ENCODE peak calls at places on chromosomes 7 and 10, in four cellular contexts. O, E, W and Q are unnamed samples.

GRCh38 chr7:149280661-149281507 is 18.9 kb downstream of the ZNF783 start:
- DNase-seq in O (no peak), E (no peak), W (no peak), Q (no peak)

GRCh38 chr10:85642082-85642420 is 724.5 kb downstream of the GRID1 start:
- DNase-seq in O (no peak), E (no peak), W (no peak), Q (no peak)

GRCh38 chr10:94902570-94902969 is 35.9 kb upstream of the CYP2C9 start:
- DNase-seq in O (peak), E (no peak), W (no peak), Q (peak)

GRCh38 chr7:1339611-1340010 is 106.9 kb downstream of the UNCX start:
- DNase-seq in O (no peak), E (no peak), W (no peak), Q (no peak)

GRCh38 chr10:110011679-110012078 is 3.9 kb downstream of the ADD3 start:
- DNase-seq in O (no peak), E (no peak), W (no peak), Q (no peak)

GRCh38 chr10:119401671-119402395 is 140.7 kb downstream of the RGS10 start:
- DNase-seq in O (peak), E (no peak), W (peak), Q (peak)

GRCh38 chr10:68655620-68656126 is 65.4 kb upstream of the CCAR1 start:
- DNase-seq in O (no peak), E (no peak), W (no peak), Q (no peak)

GRCh38 chr10:118445535-118445934 is 103.4 kb upstream of the FAM204A start:
- DNase-seq in O (no peak), E (no peak), W (no peak), Q (no peak)

GRCh38 chr10:86361134-86362128 is 5.2 kb downstream of the GRID1 start:
- DNase-seq in O (no peak), E (no peak), W (no peak), Q (no peak)

GRCh38 chr7:76396039-76396732 is 13.3 kb downstream of the SSC4D start:
- DNase-seq in O (peak), E (no peak), W (no peak), Q (no peak)

GRCh38 chr7:50595538-50596102 is 30.4 kb upstream of the DDC start:
- DNase-seq in O (peak), E (no peak), W (peak), Q (peak)

GRCh38 chr7:3043544-3044395 is at the start of gene CARD11:
- DNase-seq in O (no peak), E (no peak), W (peak), Q (no peak)

GRCh38 chr7:135995751-135996150 is 18.6 kb upstream of the MTPN start:
- DNase-seq in O (no peak), E (no peak), W (no peak), Q (no peak)

GRCh38 chr10:91163709-91164474 is 56.6 kb upstream of the PCGF5 start:
- DNase-seq in O (peak), E (no peak), W (peak), Q (peak)

GRCh38 chr7:136925049-136925448 is 56.6 kb downstream of the CHRM2 start:
- DNase-seq in O (no peak), E (no peak), W (no peak), Q (no peak)

GRCh38 chr7:89666436-89666835 is 487.8 kb upstream of the STEAP1 start:
- DNase-seq in O (no peak), E (no peak), W (no peak), Q (no peak)

GRCh38 chr10:28797904-28798371 is 120.6 kb downstream of the BAMBI start:
- DNase-seq in O (peak), E (no peak), W (no peak), Q (no peak)

GRCh38 chr10:33229944-33230267 is 104.6 kb downstream of the NRP1 start:
- DNase-seq in O (no peak), E (no peak), W (no peak), Q (no peak)

GRCh38 chr7:68963547-68963946 is 634.7 kb upstream of the AUTS2 start:
- DNase-seq in O (peak), E (no peak), W (no peak), Q (no peak)

GRCh38 chr10:71697938-71698709 is 21.5 kb downstream of the C10orf105 start:
- DNase-seq in O (no peak), E (no peak), W (peak), Q (no peak)

GRCh38 chr7:143735962-143736361 is 21.5 kb downstream of the CTAGE6 start:
- DNase-seq in O (no peak), E (no peak), W (no peak), Q (no peak)

GRCh38 chr10:102831322-102832071 is 5.7 kb downstream of the CYP17A1 start:
- DNase-seq in O (no peak), E (no peak), W (no peak), Q (peak)

GRCh38 chr7:111083423-111083822 is 7.5 kb upstream of the LRRN3 start:
- DNase-seq in O (no peak), E (no peak), W (no peak), Q (no peak)

GRCh38 chr7:23247101-23247601 is 576 bp downstream of the GPNMB start:
- DNase-seq in O (no peak), E (no peak), W (no peak), Q (no peak)

GRCh38 chr10:58641095-58641531 is 128.4 kb downstream of the BICC1 start:
- DNase-seq in O (peak), E (no peak), W (no peak), Q (peak)

GRCh38 chr10:96334888-96335526 is 23.8 kb downstream of the OPALIN start:
- DNase-seq in O (peak), E (no peak), W (peak), Q (peak)

GRCh38 chr10:109619914-109620313 is 303.4 kb downstream of the XPNPEP1 start:
- DNase-seq in O (no peak), E (no peak), W (no peak), Q (no peak)

GRCh38 chr7:157010588-157011332 is at the start of gene MNX1:
- DNase-seq in O (peak), E (no peak), W (peak), Q (peak)

GRCh38 chr10:34476607-34477006 is 338.5 kb downstream of the PARD3 start:
- DNase-seq in O (no peak), E (no peak), W (no peak), Q (no peak)

GRCh38 chr7:107938448-107939250 is 47.7 kb downstream of the DLD start:
- DNase-seq in O (no peak), E (no peak), W (no peak), Q (no peak)

GRCh38 chr10:93221521-93221920 is 147.8 kb downstream of the CYP26A1 start:
- DNase-seq in O (no peak), E (no peak), W (no peak), Q (no peak)

GRCh38 chr10:70258216-70258615 is 25.0 kb upstream of the PPA1 start:
- DNase-seq in O (no peak), E (no peak), W (no peak), Q (no peak)

GRCh38 chr7:36264123-36264916 is 111.3 kb downstream of the EEPD1 start:
- DNase-seq in O (no peak), E (no peak), W (no peak), Q (no peak)

GRCh38 chr10:19819419-19820033 is 3.3 kb downstream of the PLXDC2 start:
- DNase-seq in O (peak), E (no peak), W (peak), Q (peak)

GRCh38 chr10:118504044-118504944 is 91.2 kb downstream of the PRLHR start:
- DNase-seq in O (peak), E (no peak), W (peak), Q (no peak)

GRCh38 chr7:32583791-32584190 is 88.5 kb downstream of the AVL9 start:
- DNase-seq in O (no peak), E (no peak), W (no peak), Q (no peak)

GRCh38 chr10:29734640-29734979 is 99.8 kb upstream of the SVIL start:
- DNase-seq in O (no peak), E (no peak), W (no peak), Q (no peak)

GRCh38 chr7:127349881-127350280 is 42.6 kb downstream of the ZNF800 start:
- DNase-seq in O (no peak), E (no peak), W (no peak), Q (no peak)

GRCh38 chr10:49138361-49138891 is 4.6 kb upstream of the FAM170B start:
- DNase-seq in O (no peak), E (no peak), W (no peak), Q (no peak)

GRCh38 chr7:130912910-130913720 is 179.1 kb upstream of the KLF14 start:
- DNase-seq in O (peak), E (no peak), W (no peak), Q (peak)

GRCh38 chr7:41416208-41416595 is 286.7 kb downstream of the INHBA start:
- DNase-seq in O (no peak), E (no peak), W (no peak), Q (no peak)

GRCh38 chr7:41415473-41416207 is 287.2 kb downstream of the INHBA start:
- DNase-seq in O (no peak), E (no peak), W (no peak), Q (no peak)

GRCh38 chr7:41420421-41420820 is 282.5 kb downstream of the INHBA start:
- DNase-seq in O (no peak), E (no peak), W (no peak), Q (no peak)

GRCh38 chr7:41421056-41421455 is 281.8 kb downstream of the INHBA start:
- DNase-seq in O (no peak), E (no peak), W (no peak), Q (no peak)

GRCh38 chr7:41418337-41418736 is 284.6 kb downstream of the INHBA start:
- DNase-seq in O (no peak), E (no peak), W (no peak), Q (no peak)
- TF ChIP-seq PHF8 in O (no peak), E (no peak), W (no peak), Q (no peak)

GRCh38 chr10:80171248-80171660 is 34.1 kb downstream of the ANXA11 start:
- DNase-seq in O (no peak), E (no peak), W (no peak), Q (no peak)
- TF ChIP-seq PHF8 in O (no peak), E (no peak), W (no peak), Q (no peak)

DNA sequence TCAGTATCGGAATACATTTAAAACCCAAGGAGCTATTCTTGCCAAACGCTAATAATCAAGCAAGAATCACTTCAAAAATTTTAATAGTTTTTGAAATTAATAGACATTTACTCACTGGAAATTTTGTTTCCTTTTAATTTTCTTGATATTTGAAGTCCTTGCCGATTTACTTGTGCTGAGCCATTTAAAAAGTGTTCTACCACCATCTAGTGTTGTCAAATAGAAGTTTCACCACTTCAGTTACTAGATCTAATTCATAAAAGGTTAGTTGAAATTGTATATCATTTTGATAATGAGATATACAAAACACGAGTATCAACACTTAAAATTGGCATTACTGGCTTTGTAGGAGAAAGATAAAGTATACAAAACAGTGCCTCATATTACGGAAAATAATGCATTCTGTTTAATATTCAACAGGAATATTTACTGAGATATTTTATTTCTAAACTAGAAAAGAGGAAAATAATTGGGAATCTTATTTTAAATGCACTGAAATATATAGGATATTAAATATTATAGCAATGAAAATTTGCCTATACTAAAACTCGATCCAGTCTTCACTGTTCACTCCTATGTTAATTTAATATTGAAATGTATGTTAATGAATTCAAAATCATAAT is 664.8 kb upstream of the SEMA3D start:
- DNase-seq in O (peak), E (no peak), W (no peak), Q (peak)
- TF ChIP-seq PHF8 in O (no peak), E (no peak), W (no peak), Q (no peak)

GRCh38 chr10:53909791-53910190 is 891.2 kb downstream of the PCDH15 start:
- DNase-seq in O (no peak), E (no peak), W (no peak), Q (peak)

GRCh38 chr10:53899463-53899862 is 901.6 kb downstream of the PCDH15 start:
- DNase-seq in O (no peak), E (no peak), W (no peak), Q (no peak)

GRCh38 chr10:53903756-53904155 is 897.3 kb downstream of the PCDH15 start:
- DNase-seq in O (no peak), E (no peak), W (no peak), Q (no peak)

DNA sequence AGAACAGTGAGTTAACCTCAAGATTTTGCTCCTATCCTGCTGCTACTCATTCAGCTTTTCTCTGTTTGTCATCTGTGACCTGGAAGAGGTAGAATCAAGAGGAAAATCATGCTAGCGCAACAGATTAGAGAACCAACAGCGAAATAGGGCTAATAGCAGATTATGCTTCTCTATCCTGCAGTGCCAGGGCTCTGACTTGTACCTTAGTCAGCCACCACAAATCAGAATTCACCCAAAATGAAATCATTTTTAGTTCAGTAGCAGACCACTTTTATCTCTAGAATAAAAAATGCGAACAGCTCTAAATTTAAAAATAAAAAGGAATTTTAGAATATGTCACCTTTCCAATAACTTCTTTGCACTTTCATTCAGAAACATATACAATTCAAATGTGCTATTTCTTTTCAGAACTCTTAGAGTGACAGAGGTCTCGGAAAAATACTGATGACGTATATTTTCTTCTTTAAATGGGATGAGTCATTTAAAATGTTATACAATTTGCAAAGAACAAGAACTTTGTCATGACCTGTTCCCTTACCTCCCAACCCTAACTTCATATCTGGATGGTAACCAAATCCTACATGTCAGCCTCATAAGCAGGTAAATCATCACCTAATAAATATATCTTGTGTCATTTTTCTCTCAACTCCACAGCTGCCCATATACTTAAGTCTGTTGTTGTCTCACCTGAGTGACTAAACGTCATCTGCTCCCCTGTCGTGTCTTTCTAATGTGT is 896.4 kb downstream of the PCDH15 start:
- DNase-seq in O (no peak), E (no peak), W (no peak), Q (no peak)
- TF ChIP-seq PHF8 in O (no peak), E (no peak), W (no peak), Q (no peak)

GRCh38 chr7:37784015-37784414 is 64.4 kb upstream of the NME8 start:
- DNase-seq in O (no peak), E (no peak), W (no peak), Q (no peak)
- TF ChIP-seq PHF8 in O (no peak), E (no peak), W (no peak), Q (no peak)

DNA sequence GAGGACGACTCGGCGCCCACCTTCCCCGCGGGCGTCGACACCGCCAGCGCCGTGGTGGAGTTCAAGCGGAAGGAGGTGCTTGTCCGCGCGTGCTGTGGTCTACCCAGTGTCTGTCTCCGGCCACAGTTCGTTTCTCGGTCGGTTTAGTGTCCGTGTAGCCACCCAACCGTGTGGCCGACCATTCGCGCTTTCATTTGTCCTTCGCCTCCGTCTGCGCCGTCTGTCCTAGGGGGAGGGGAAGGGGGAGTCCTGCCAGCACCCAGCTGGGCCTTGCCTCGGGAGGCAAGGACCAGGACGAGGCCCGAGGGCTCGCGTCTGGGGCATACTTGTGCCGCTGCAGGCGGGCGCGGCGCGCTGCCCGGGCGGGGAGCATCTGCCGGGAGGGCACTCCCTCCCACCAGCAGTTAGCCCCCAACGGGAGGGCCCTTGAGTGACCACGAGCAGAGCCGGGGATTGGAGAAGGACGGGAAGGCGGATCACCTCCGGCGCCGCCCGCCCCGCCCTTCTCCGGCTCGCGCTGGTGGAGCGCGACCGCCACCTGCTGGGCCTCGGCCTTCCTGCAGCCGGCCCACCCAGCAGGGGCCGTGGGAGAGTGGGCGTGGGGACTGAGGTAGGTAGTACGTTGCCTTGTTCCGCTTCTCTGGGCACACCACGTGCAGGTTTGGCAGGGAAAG is 28.4 kb downstream of the RET start:
- DNase-seq in O (peak), E (peak), W (peak), Q (peak)
- TF ChIP-seq PHF8 in O (no peak), E (peak), W (no peak), Q (no peak)

GRCh38 chr7:42175834-42176745 is 60.9 kb downstream of the GLI3 start:
- DNase-seq in O (no peak), E (no peak), W (no peak), Q (no peak)

GRCh38 chr7:42168512-42168911 is 68.5 kb downstream of the GLI3 start:
- DNase-seq in O (no peak), E (no peak), W (no peak), Q (no peak)

GRCh38 chr7:42170724-42171123 is 66.3 kb downstream of the GLI3 start:
- DNase-seq in O (no peak), E (no peak), W (no peak), Q (no peak)

DNA sequence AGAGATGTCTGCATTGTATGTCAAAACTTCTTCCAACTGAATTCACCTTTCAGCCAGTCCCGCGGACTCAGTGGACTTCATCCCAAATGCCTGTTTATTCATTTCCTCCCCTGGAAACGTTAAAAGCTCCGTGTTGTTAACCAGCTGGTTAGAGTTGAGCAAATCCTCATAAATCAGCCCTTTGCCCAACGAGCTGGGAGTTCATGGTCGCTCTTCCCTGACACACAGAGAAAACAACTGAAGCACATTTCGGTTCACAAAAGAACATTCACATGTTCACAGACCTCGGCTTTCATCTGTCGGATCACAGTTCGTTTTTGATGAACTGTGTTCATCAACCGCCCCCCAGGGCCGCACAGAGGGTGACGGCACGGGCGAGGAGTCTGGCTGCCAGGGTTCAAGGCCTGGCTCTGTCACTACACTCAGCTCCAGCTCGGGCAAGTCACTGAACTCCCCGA is 62.6 kb downstream of the GLI3 start:
- DNase-seq in O (no peak), E (no peak), W (no peak), Q (no peak)
- TF ChIP-seq PHF8 in O (no peak), E (no peak), W (no peak), Q (no peak)

DNA sequence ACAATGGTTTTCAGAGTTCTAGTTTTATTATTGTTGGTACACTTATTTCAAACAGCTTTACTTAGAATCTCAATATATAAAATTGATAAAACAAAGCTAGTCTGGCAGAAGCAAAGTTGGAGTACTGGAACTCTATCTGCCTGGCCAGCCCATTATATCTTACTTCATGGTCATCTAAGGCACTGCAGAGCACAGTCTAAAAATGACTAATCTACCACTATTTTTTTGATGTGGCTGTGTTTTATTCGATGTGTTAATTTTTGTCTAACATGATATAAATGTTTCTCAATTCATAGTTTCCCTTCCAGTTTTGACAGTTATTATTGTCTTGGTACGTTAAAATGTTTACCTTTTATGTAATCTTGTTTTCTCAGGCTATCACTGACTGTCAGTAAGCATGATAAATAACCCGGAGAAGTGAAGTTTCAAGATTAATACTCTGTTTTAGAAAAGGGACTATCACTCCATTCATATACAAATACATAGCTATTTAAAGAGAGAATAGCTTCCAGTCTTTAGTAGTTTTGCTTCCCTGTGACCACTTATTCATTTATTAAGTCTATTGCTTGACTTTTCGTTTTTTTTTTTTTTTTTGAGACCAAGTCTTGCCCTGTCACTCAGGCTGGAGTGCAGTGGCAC is 60.6 kb upstream of the CSTF2T start:
- DNase-seq in O (no peak), E (no peak), W (no peak), Q (no peak)
- TF ChIP-seq PHF8 in O (no peak), E (no peak), W (no peak), Q (no peak)